ENCODE peak calls at places on chromosomes 12 and 14, in nine cellular contexts. A is A549, J is upper lobe of left lung, H is ovary, R is fibroblast of mammary gland, I is fibroblast of the aortic adventitia, L is mesothelial cell of epicardium, O is thoracic aorta, C is left lung. X is an unnamed sample.

GRCh38 chr14:103164786-103165185 is 41.5 kb downstream of the TNFAIP2 start:
- DNase-seq in A (no peak), J (no peak), H (no peak), R (no peak), I (no peak), L (no peak), O (no peak), C (no peak), X (no peak)

GRCh38 chr14:59464651-59465569 is at the start of gene GPR135:
- DNase-seq in A (no peak), J (peak), H (peak), R (peak), I (peak), L (peak), O (no peak), C (peak), X (peak)

GRCh38 chr12:79552186-79552585 is 138.6 kb downstream of the PAWR start:
- DNase-seq in A (no peak), J (no peak), H (no peak), R (no peak), I (peak), L (no peak), O (no peak), C (no peak), X (no peak)

GRCh38 chr12:31499567-31499966 is 91.4 kb downstream of the DENND5B start:
- DNase-seq in A (no peak), J (no peak), H (no peak), R (no peak), I (no peak), L (no peak), O (no peak), C (no peak), X (no peak)

GRCh38 chr12:17954788-17955187 is 135.2 kb downstream of the RERGL start:
- DNase-seq in A (peak), J (no peak), H (no peak), R (no peak), I (no peak), L (no peak), O (no peak), C (no peak), X (no peak)

GRCh38 chr14:72741836-72742681 is 151.8 kb downstream of the DPF3 start:
- DNase-seq in A (no peak), J (no peak), H (no peak), R (no peak), I (no peak), L (peak), O (no peak), C (no peak), X (no peak)

GRCh38 chr12:104958009-104958945 is at the start of gene SLC41A2:
- DNase-seq in A (peak), J (peak), H (peak), R (peak), I (peak), L (peak), O (peak), C (peak), X (peak)

GRCh38 chr14:102184678-102185040 is 45.0 kb downstream of the WDR20 start:
- DNase-seq in A (no peak), J (no peak), H (no peak), R (no peak), I (no peak), L (no peak), O (no peak), C (no peak), X (no peak)

GRCh38 chr12:25404955-25405354 is 148.1 kb downstream of the LMNTD1 start:
- DNase-seq in A (no peak), J (no peak), H (no peak), R (no peak), I (no peak), L (no peak), O (no peak), C (no peak), X (no peak)

GRCh38 chr12:68953536-68953935 is 20.6 kb upstream of the CPM start:
- DNase-seq in A (no peak), J (peak), H (no peak), R (no peak), I (no peak), L (no peak), O (no peak), C (no peak), X (no peak)

GRCh38 chr14:71362920-71363584 is 455.8 kb downstream of the PCNX1 start:
- DNase-seq in A (no peak), J (no peak), H (no peak), R (peak), I (peak), L (no peak), O (no peak), C (no peak), X (no peak)

GRCh38 chr12:106301241-106301610 is 1.3 kb upstream of the TCP11L2 start:
- DNase-seq in A (no peak), J (no peak), H (no peak), R (peak), I (peak), L (no peak), O (no peak), C (no peak), X (no peak)

GRCh38 chr12:71958056-71958455 is 19.4 kb downstream of the TPH2 start:
- DNase-seq in A (no peak), J (no peak), H (no peak), R (no peak), I (peak), L (no peak), O (no peak), C (no peak), X (no peak)

GRCh38 chr12:75683220-75683619 is 171.8 kb upstream of the KRR1 start:
- DNase-seq in A (no peak), J (no peak), H (no peak), R (no peak), I (no peak), L (no peak), O (no peak), C (no peak), X (no peak)

GRCh38 chr14:52700701-52701172 is 5.4 kb upstream of the ERO1A start:
- DNase-seq in A (peak), J (no peak), H (no peak), R (peak), I (no peak), L (no peak), O (no peak), C (no peak), X (no peak)

GRCh38 chr14:95359974-95360826 is 40.5 kb upstream of the CLMN start:
- DNase-seq in A (no peak), J (no peak), H (no peak), R (no peak), I (no peak), L (no peak), O (no peak), C (no peak), X (no peak)

GRCh38 chr12:68675098-68675842 is 11.5 kb upstream of the NUP107 start:
- DNase-seq in A (no peak), J (peak), H (no peak), R (no peak), I (no peak), L (no peak), O (no peak), C (no peak), X (peak)

GRCh38 chr12:112584266-112584722 is 165.5 kb downstream of the PTPN11 start:
- DNase-seq in A (peak), J (no peak), H (no peak), R (no peak), I (no peak), L (no peak), O (no peak), C (no peak), X (no peak)

GRCh38 chr12:44015333-44015941 is 179.6 kb downstream of the TMEM117 start:
- DNase-seq in A (peak), J (no peak), H (no peak), R (peak), I (peak), L (no peak), O (no peak), C (no peak), X (no peak)

GRCh38 chr12:123971770-123972447 is 722 bp downstream of the CCDC92 start:
- DNase-seq in A (peak), J (no peak), H (peak), R (peak), I (no peak), L (peak), O (no peak), C (no peak), X (peak)

GRCh38 chr14:65290830-65291229 is 121.7 kb upstream of the FUT8 start:
- DNase-seq in A (peak), J (no peak), H (no peak), R (peak), I (peak), L (no peak), O (no peak), C (no peak), X (no peak)

GRCh38 chr14:77593501-77593911 is 22.9 kb downstream of the SPTLC2 start:
- DNase-seq in A (no peak), J (no peak), H (no peak), R (no peak), I (no peak), L (no peak), O (no peak), C (no peak), X (no peak)

DNA sequence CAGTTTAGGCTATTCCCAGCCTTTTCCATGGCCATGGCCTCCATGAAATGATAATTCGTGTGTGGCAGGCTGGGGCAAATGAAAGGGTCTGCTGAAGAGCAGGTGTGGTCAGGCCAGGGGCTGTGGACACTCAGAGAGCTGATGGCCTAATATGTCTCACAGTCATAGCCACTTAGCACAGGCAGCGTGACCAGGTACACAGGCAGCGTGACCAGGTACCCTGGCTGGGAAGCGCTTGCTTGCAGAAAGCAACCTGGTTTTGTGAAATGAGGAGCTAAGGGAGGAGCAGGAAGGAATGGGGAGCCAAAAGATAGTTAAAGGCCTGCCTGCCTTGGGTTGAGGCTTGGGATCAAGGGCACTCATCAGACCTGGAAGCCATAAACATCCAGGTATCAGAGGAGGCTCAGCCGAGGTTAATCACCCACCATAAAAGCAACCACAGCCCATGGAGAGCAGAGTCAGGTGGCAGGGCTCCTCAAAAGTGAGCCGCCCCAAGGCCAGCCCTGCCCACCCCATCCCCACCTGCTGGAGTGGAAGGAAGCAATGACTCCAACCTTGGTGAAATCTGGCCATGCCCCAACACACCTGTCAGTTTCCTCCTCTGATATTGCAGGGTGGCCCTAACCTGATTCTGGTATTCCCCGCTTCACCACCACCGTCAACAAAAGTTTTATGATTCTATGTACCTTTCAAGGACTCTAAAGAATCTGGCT is 8.0 kb upstream of the KRT8 start:
- DNase-seq in A (no peak), J (no peak), H (no peak), R (no peak), I (no peak), L (no peak), O (no peak), C (no peak), X (no peak)
- TF ChIP-seq CTCF in A (no peak), J (no peak), H (no peak), R (no peak), I (no peak), L (no peak), O (no peak), C (no peak), X (no peak)

GRCh38 chr12:32726286-32726685 is 29.4 kb downstream of the YARS2 start:
- DNase-seq in A (no peak), J (no peak), H (no peak), R (no peak), I (no peak), L (no peak), O (no peak), C (no peak), X (no peak)

DNA sequence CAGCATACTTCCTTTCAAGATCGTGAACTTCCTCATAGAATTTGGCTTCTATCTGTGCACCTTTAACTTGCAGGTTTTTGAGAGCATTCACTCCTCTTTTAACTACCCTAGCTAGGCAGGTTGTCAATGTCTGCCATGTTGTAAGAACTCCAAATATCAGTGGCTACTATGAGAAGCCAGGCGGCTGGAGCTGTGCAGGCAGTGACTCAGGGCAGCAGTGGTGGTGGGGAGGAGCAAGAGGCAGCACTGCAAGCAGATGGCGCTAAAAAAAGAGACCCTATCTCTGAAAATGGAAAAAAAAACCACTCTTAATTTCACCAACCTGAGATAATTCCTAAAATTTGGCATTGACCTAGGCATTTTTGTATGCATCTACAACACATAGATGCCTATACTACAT is 28.5 kb downstream of the YARS2 start:
- DNase-seq in A (peak), J (no peak), H (no peak), R (peak), I (no peak), L (no peak), O (no peak), C (no peak), X (no peak)
- TF ChIP-seq CTCF in A (no peak), J (no peak), H (no peak), R (no peak), I (no peak), L (no peak), O (no peak), C (no peak), X (no peak)

DNA sequence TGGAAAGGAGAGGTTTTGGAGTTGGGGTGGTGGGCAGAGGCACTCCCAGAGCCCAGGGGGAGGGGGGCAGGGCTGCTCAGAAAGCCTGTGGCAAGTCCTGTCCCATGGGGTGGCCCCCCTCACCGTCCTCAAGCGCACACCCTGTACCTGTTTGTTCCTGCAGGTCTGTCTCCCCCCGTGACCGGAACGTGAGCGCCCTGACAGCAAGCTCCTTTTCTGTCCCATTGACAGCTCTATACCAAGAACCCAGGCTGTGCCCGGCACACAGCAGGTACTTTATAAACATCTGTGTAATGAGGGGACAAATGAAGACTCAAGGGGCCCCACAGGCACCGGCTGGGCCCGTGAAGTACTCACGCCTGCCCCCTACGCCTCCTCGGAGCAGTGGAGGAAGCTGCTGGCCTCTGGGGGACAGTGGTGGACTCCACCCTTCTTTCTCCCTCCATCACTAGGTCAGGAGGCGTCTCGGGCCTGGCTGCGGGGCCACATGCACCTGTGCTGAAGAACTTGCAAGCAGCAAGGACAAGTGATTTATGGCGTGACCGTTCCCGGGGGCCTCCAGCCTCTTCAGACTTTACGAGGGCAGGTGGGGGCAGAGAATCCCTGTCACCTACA is 65.8 kb downstream of the GALNT9 start:
- DNase-seq in A (no peak), J (no peak), H (no peak), R (no peak), I (no peak), L (no peak), O (no peak), C (no peak), X (no peak)
- TF ChIP-seq CTCF in A (no peak), J (no peak), H (no peak), R (no peak), I (no peak), L (no peak), O (no peak), C (no peak), X (no peak)

DNA sequence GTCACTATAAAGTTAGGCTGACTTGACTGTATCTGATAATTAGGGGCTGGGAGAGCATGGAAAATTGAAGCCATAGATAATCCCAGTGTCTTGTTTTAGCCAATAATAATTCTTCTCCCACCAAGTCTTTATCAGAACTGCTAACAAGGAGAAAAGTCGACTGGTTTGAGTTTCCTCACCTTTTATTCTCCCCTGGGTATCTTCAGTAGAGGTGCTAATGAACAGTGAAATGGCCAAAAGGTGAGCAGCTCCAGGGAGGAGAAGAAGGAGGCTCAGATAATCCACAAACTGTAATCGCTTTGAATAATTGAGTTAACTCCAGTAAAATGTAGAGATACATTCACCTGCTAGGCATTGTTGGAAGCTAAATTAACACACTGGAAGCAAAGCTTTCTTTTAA is 72.6 kb downstream of the ETV6 start:
- DNase-seq in A (no peak), J (no peak), H (no peak), R (no peak), I (no peak), L (no peak), O (no peak), C (no peak), X (no peak)
- TF ChIP-seq CTCF in A (no peak), J (no peak), H (no peak), R (no peak), I (no peak), L (no peak), O (no peak), C (no peak), X (no peak)

GRCh38 chr14:88233915-88234314 is 89.2 kb downstream of the KCNK10 start:
- DNase-seq in A (peak), J (no peak), H (no peak), R (peak), I (peak), L (no peak), O (no peak), C (no peak), X (no peak)
- TF ChIP-seq CTCF in A (peak), J (no peak), H (no peak), R (peak), I (peak), L (no peak), O (no peak), C (no peak), X (no peak)

DNA sequence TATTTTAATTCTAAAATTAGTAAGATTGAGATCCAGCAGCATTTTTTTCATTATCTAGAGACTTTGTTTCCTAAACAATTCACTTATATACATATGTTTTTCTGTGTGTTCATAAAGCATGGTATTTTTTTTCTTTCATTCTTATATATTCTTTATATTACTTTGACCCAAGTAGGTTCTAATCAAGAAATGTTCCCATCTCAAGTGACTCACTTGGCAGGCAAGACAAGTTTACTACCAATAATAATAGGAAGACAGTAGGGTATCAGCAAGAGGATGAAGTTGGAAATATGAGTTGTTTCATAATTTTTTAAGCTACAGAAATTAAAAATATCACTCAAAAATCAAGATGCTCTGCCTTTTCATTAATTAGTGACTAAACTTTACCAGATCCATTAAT is 613.4 kb upstream of the ATP2B1 start:
- DNase-seq in A (no peak), J (no peak), H (no peak), R (peak), I (peak), L (no peak), O (no peak), C (no peak), X (no peak)
- TF ChIP-seq CTCF in A (no peak), J (no peak), H (no peak), R (no peak), I (no peak), L (no peak), O (no peak), C (no peak), X (no peak)

GRCh38 chr12:54004063-54004840 is 4.3 kb downstream of the HOXC9 start:
- DNase-seq in A (no peak), J (no peak), H (no peak), R (peak), I (no peak), L (no peak), O (no peak), C (no peak), X (no peak)
- TF ChIP-seq CTCF in A (peak), J (no peak), H (no peak), R (peak), I (no peak), L (no peak), O (no peak), C (no peak), X (no peak)

DNA sequence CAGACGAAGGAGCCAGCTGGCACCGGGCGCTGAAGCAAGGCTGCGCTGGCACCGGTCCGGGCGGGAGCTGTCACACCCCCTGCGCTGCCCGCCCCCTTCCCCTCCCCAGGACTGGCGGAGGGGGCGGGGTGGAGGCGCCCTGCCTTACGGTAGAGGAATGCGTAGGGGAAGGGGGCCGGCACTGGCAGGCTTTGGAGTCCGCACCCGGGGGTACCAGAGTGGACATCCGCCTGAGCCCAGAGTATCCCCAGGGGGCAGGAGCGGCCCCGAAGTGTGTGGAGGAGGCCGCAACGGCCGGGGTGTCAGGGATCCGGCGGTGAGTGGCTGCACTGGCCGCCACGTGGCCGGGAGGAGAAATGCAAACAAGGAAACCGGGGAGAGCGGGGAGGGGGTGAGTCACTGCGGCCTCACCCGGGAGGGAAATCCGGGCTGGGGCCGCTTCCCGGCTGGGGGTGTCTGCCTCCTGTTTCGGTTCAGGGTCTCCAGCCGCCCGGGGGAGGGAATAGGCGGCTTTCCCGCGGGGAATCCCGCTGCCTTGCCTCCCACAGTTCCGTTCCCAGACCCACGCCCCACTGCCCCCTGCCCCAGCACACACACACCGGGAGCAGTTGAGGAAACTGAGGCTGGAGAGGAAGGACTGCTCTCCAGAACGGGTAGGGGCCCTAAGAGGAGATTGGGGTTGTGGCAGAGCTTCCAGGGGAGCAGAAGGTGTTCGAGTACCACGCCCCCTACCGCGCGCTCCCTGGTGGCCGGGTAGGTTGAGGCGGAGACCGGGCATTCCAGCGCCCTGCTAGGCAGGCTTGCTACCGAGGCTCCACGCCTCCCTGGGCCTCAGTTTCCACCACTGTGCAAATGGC is at the start of gene RAPGEF3:
- DNase-seq in A (peak), J (peak), H (peak), R (peak), I (peak), L (peak), O (peak), C (peak), X (peak)
- TF ChIP-seq CTCF in A (peak), J (peak), H (peak), R (peak), I (peak), L (peak), O (peak), C (peak), X (peak)

X was measured in natural killer cell.